ENCODE peak calls at places on chromosomes 4 and X, in seven cellular contexts. M is IMR-90, Y is neuronal stem cell, Z is trophoblast cell, R is H9, V is mesenchymal stem cell, F is H1. I is an unnamed sample.

GRCh38 chrX:23792861-23793553 is 10.0 kb downstream of the SAT1 start:
- DNase-seq in Z (no peak), R (no peak), M (no peak), V (no peak), Y (no peak), F (no peak), I (no peak)

GRCh38 chr4:169337510-169337909 is 66.8 kb upstream of the SH3RF1 start:
- DNase-seq in V (peak; percentile 60), M (peak; percentile 98), F (no peak), Y (no peak), Z (peak; percentile 87), R (no peak), I (no peak)

GRCh38 chr4:147093206-147093605 is 147.5 kb upstream of the TTC29 start:
- DNase-seq in M (no peak), F (no peak), Z (no peak), Y (no peak), R (no peak), V (no peak), I (no peak)

GRCh38 chr4:44121210-44121609 is 327.4 kb downstream of the KCTD8 start:
- DNase-seq in R (no peak), M (no peak), V (no peak), F (no peak), Z (no peak), Y (no peak), I (no peak)

GRCh38 chrX:40281341-40282005 is 183.7 kb upstream of the BCOR start:
- DNase-seq in R (no peak), M (no peak), Y (no peak), F (no peak), V (no peak), Z (no peak), I (no peak)

GRCh38 chrX:57266275-57266674 is 20.2 kb upstream of the FAAH2 start:
- DNase-seq in M (no peak), Z (no peak), F (no peak), V (no peak), Y (no peak), R (no peak), I (no peak)

GRCh38 chr4:80333121-80333520 is 2.4 kb upstream of the CFAP299 start:
- DNase-seq in M (peak; percentile 34), V (no peak), Z (peak; percentile 18), R (no peak), F (no peak), Y (no peak), I (no peak)

GRCh38 chr4:26937136-26937535 is 76.5 kb downstream of the STIM2 start:
- DNase-seq in R (no peak), Y (no peak), M (no peak), F (no peak), V (no peak), Z (no peak), I (peak; percentile 17)

GRCh38 chr4:8664031-8664805 is 71.7 kb downstream of the CPZ start:
- DNase-seq in Y (no peak), M (no peak), V (no peak), R (no peak), F (no peak), Z (no peak), I (no peak)

GRCh38 chr4:1174941-1175634 is 2.7 kb upstream of the SPON2 start:
- DNase-seq in R (no peak), Y (no peak), F (no peak), V (no peak), Z (no peak), M (no peak), I (no peak)

GRCh38 chrX:118763489-118763888 is 36.1 kb downstream of the IL13RA1 start:
- DNase-seq in Z (no peak), Y (no peak), F (no peak), R (no peak), M (no peak), V (no peak), I (no peak)

GRCh38 chrX:16185725-16186136 is 18.4 kb downstream of the MAGEB17 start:
- DNase-seq in M (peak; percentile 88), F (no peak), V (peak; percentile 81), Z (no peak), Y (no peak), R (no peak), I (peak; percentile 54)

GRCh38 chrX:63514575-63514967 is 163.4 kb upstream of the SPIN4 start:
- DNase-seq in R (no peak), M (no peak), F (no peak), Y (no peak), Z (peak; percentile 40), V (no peak), I (no peak)

GRCh38 chrX:63511361-63511760 is 160.2 kb upstream of the SPIN4 start:
- DNase-seq in V (no peak), R (no peak), Y (no peak), F (no peak), M (no peak), Z (peak; percentile 75), I (no peak)

GRCh38 chrX:63508668-63509067 is 157.5 kb upstream of the SPIN4 start:
- DNase-seq in Y (no peak), Z (no peak), F (no peak), M (no peak), V (no peak), R (no peak), I (no peak)

GRCh38 chrX:63513825-63514574 is 162.9 kb upstream of the SPIN4 start:
- DNase-seq in V (no peak), Y (no peak), Z (peak; percentile 73), M (peak; percentile 80), R (no peak), F (no peak), I (no peak)
- H2BK5ac ChIP-seq in V (no peak overlapping the region), Y (no peak overlapping the region), Z (no peak overlapping the region), M (no peak overlapping the region), R (no peak overlapping the region), F (no peak overlapping the region), I (no peak overlapping the region)

DNA sequence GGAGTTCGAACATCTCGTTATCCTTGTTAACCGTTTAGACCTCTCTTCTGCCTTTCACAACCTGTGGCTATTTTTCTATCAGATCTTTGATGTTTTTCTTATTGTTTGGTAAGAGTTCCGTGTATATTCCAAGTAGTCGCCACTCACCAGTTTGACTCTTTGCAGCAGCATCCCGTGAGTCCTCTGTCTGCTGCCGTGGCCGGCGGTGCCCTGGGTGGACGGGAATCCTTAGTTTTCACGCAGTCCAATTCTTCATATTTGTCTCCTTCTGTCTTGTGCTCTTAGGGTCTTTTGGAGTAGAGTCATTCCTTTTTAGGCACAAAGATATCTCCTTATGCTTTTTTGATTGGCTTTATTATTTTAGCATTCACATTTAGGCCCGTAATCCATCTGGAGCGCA is 95.0 kb upstream of the MSX1 start:
- DNase-seq in F (no peak), R (no peak), Y (no peak), Z (no peak), M (no peak), V (no peak), I (no peak)
- H2BK5ac ChIP-seq in F (no peak overlapping the region), R (no peak overlapping the region), Y (no peak overlapping the region), Z (no peak overlapping the region), M (no peak overlapping the region), V (no peak overlapping the region), I (no peak overlapping the region)

DNA sequence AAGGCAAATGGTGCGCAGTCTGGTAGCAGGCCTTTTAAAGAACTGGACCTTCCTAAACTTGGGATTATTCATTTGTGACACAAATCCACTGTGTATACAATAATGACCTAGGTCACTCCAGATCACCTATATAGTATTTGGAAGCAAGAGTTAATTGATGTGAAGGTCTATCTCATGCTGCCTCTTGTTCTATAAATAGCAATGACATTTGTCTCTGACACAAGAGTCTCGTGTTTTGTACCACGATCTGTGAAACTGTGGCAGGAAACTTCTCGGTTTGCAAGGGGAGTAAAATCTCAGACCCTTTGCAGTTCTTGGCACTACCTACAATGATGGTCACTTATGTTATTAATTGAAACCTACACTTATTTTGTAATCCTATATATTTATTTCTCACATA is 1408.4 kb downstream of the PCDH7 start:
- DNase-seq in M (no peak), V (no peak), Z (no peak), R (no peak), Y (no peak), F (no peak), I (no peak)
- H2BK5ac ChIP-seq in M (no peak overlapping the region), V (no peak overlapping the region), Z (no peak overlapping the region), R (no peak overlapping the region), Y (no peak overlapping the region), F (no peak overlapping the region), I (no peak overlapping the region)

GRCh38 chrX:125004799-125005198 is 314.9 kb upstream of the TEX13C start:
- DNase-seq in F (no peak), Z (no peak), M (no peak), Y (no peak), V (no peak), R (no peak), I (no peak)
- H2BK5ac ChIP-seq in F (no peak overlapping the region), Z (no peak overlapping the region), M (no peak overlapping the region), Y (no peak overlapping the region), V (no peak overlapping the region), R (no peak overlapping the region), I (no peak overlapping the region)

GRCh38 chr4:10575414-10575813 is 109.2 kb downstream of the CLNK start:
- DNase-seq in M (no peak), Z (no peak), Y (no peak), R (no peak), V (no peak), F (no peak), I (no peak)
- H2BK5ac ChIP-seq in M (no peak overlapping the region), Z (no peak overlapping the region), Y (no peak overlapping the region), R (no peak overlapping the region), V (no peak overlapping the region), F (no peak overlapping the region), I (no peak overlapping the region)

I was measured in mesendoderm.